ENCODE peak calls at places on chromosomes 3 and 15, in four cellular contexts. I, Z, K and U are unnamed samples.
A peak's percentile ranks its signal among the peaks of the same experiment; 100 is the strongest.

GRCh38 chr3:165466856-165467255 is 270.7 kb upstream of the SLITRK3 start:
- DNase-seq in I (no peak), Z (no peak), K (peak; percentile 74), U (no peak)

GRCh38 chr15:101171954-101172353 is 79.9 kb downstream of the CHSY1 start:
- DNase-seq in I (no peak), Z (no peak), K (no peak), U (no peak)

GRCh38 chr3:8589880-8590556 is 54.6 kb downstream of the SSUH2 start:
- DNase-seq in I (no peak), Z (no peak), K (no peak), U (no peak)

GRCh38 chr3:172776049-172776717 is 25.7 kb downstream of the ECT2 start:
- DNase-seq in I (no peak), Z (no peak), K (no peak), U (no peak)

GRCh38 chr3:40464339-40465110 is 7.4 kb downstream of the RPL14 start:
- DNase-seq in I (no peak), Z (no peak), K (no peak), U (no peak)

GRCh38 chr3:47296562-47297302 is 14.0 kb downstream of the KLHL18 start:
- DNase-seq in I (no peak), Z (no peak), K (no peak), U (no peak)

GRCh38 chr15:63599401-63600000 is 2.3 kb downstream of the FBXL22 start:
- DNase-seq in I (peak; percentile 78), Z (peak; percentile 76), K (peak; percentile 37), U (peak; percentile 61)

GRCh38 chr3:37024092-37024491 is 30.8 kb downstream of the MLH1 start:
- DNase-seq in I (no peak), Z (no peak), K (peak; percentile 38), U (no peak)

GRCh38 chr3:94293793-94294195 is 230.9 kb downstream of the NSUN3 start:
- DNase-seq in I (no peak), Z (no peak), K (no peak), U (no peak)

GRCh38 chr15:70262591-70263274 is 165.0 kb upstream of the TLE3 start:
- DNase-seq in I (no peak), Z (no peak), K (no peak), U (no peak)

GRCh38 chr15:58212909-58213526 is 74.8 kb downstream of the AQP9 start:
- DNase-seq in I (no peak), Z (no peak), K (peak; percentile 55), U (no peak)

GRCh38 chr15:82072926-82073537 is 27.2 kb upstream of the MEX3B start:
- DNase-seq in I (no peak), Z (no peak), K (no peak), U (no peak)

GRCh38 chr15:22956980-22957264 is 23.2 kb downstream of the CYFIP1 start:
- DNase-seq in I (no peak), Z (no peak), K (no peak), U (no peak)

GRCh38 chr3:129756871-129757270 is 136.6 kb downstream of the TMCC1 start:
- DNase-seq in I (no peak), Z (no peak), K (no peak), U (no peak)

GRCh38 chr3:20254268-20255117 is 68.5 kb upstream of the SGO1 start:
- DNase-seq in I (no peak), Z (no peak), K (no peak), U (no peak)

GRCh38 chr3:195732951-195733350 is 12.2 kb downstream of the MUC20 start:
- DNase-seq in I (no peak), Z (peak; percentile 30), K (no peak), U (no peak)

GRCh38 chr3:121491683-121492082 is 54.1 kb downstream of the POLQ start:
- DNase-seq in I (no peak), Z (no peak), K (no peak), U (no peak)

GRCh38 chr3:132006605-132007204 is 28.1 kb downstream of the CPNE4 start:
- DNase-seq in I (no peak), Z (no peak), K (peak; percentile 58), U (peak; percentile 40)

GRCh38 chr3:178146406-178146831 is 389.8 kb upstream of the KCNMB2 start:
- DNase-seq in I (no peak), Z (no peak), K (no peak), U (no peak)

GRCh38 chr3:10198761-10199688 is 34.3 kb downstream of the IRAK2 start:
- DNase-seq in I (no peak), Z (peak; percentile 50), K (peak; percentile 93), U (peak; percentile 55)

GRCh38 chr3:48180530-48181253 is 7.5 kb downstream of the CDC25A start:
- DNase-seq in I (no peak), Z (no peak), K (no peak), U (no peak)

GRCh38 chr15:32823750-32824149 is 105.9 kb downstream of the GREM1 start:
- DNase-seq in I (no peak), Z (no peak), K (no peak), U (no peak)

GRCh38 chr3:42855547-42856380 is 19.9 kb downstream of the CYP8B1 start:
- DNase-seq in I (no peak), Z (peak; percentile 28), K (no peak), U (no peak)

GRCh38 chr3:127074900-127075360 is 92.0 kb downstream of the PLXNA1 start:
- DNase-seq in I (peak; percentile 16), Z (peak; percentile 26), K (peak; percentile 40), U (no peak)

GRCh38 chr3:52742418-52743041 is 28.2 kb downstream of the NEK4 start:
- DNase-seq in I (no peak), Z (no peak), K (peak; percentile 42), U (no peak)

GRCh38 chr3:54830658-54831057 is 97.2 kb downstream of the LRTM1 start:
- DNase-seq in I (no peak), Z (no peak), K (peak; percentile 43), U (no peak)

GRCh38 chr3:58491506-58492384 is at the start of gene KCTD6:
- DNase-seq in I (peak; percentile 97), Z (peak; percentile 89), K (peak; percentile 90), U (peak; percentile 98)

GRCh38 chr15:69758810-69759410 is 306.3 kb downstream of the RPLP1 start:
- DNase-seq in I (no peak), Z (peak; percentile 25), K (peak; percentile 85), U (no peak)

GRCh38 chr3:139127101-139127500 is 82.4 kb upstream of the PRR23C start:
- DNase-seq in I (no peak), Z (no peak), K (peak; percentile 70), U (no peak)

GRCh38 chr3:170128977-170129431 is 52.5 kb downstream of the PHC3 start:
- DNase-seq in I (no peak), Z (no peak), K (peak; percentile 58), U (no peak)

GRCh38 chr3:177569823-177570657 is 372.8 kb upstream of the TBL1XR1 start:
- DNase-seq in I (no peak), Z (no peak), K (no peak), U (no peak)

GRCh38 chr3:143648708-143649107 is 199.6 kb downstream of the SLC9A9 start:
- DNase-seq in I (no peak), Z (no peak), K (no peak), U (no peak)

GRCh38 chr15:34665498-34666116 is 82.2 kb upstream of the GOLGA8B start:
- DNase-seq in I (no peak), Z (no peak), K (no peak), U (no peak)

GRCh38 chr15:64157599-64158125 is 5.2 kb downstream of the PPIB start:
- DNase-seq in I (no peak), Z (no peak), K (no peak), U (no peak)

GRCh38 chr15:50148362-50148963 is 29.4 kb upstream of the ATP8B4 start:
- DNase-seq in I (no peak), Z (no peak), K (peak; percentile 79), U (no peak)

GRCh38 chr3:127986803-127987202 is 65.4 kb upstream of the SEC61A1 start:
- DNase-seq in I (peak; percentile 68), Z (peak; percentile 50), K (no peak), U (no peak)

GRCh38 chr3:63295806-63296205 is 17.7 kb downstream of the SYNPR start:
- DNase-seq in I (no peak), Z (no peak), K (no peak), U (no peak)